ENCODE peak calls at places on chromosome 6, in nine cellular contexts. One of them, this sample, is unnamed.
A peak's percentile ranks its signal among the peaks of the same experiment; 100 is the strongest.

GRCh38 chr6:11121851-11122250 is 10.3 kb upstream of the ERVFRD-1 start:
- DNase-seq in brain microvascular endothelial cell: peak; percentile 21
- DNase-seq in T-helper 2 cell: no peak
- DNase-seq in neural crest cell: no peak
- DNase-seq in upper lobe of right lung: no peak
- DNase-seq in ELR: no peak
- DNase-seq in activated T-helper 1 cell treated with anti-CD3 and anti-CD28 coated beads, Interleukin-12 subunit alpha, Interleukin-12 subunit beta, Interleukin-2, Interleukin-4 antibody, amounts not matched to agents 30 ng/mL and 10 ng/mL and 1 ng/mL, durations not matched to agents 14 hours and 24 hours and 36 hours: no peak
- DNase-seq in posterior vena cava: no peak
- DNase-seq in GF-D8: no peak
- DNase-seq in this sample: no peak

GRCh38 chr6:159169193-159169555 is at the start of gene FNDC1:
- DNase-seq in activated T-helper 1 cell treated with anti-CD3 and anti-CD28 coated beads, Interleukin-12 subunit alpha, Interleukin-12 subunit beta, Interleukin-2, Interleukin-4 antibody, amounts not matched to agents 30 ng/mL and 10 ng/mL and 1 ng/mL, durations not matched to agents 14 hours and 24 hours and 36 hours: peak; percentile 23
- DNase-seq in upper lobe of right lung: peak; percentile 73
- DNase-seq in ELR: peak; percentile 13
- DNase-seq in neural crest cell: peak; percentile 65
- DNase-seq in T-helper 2 cell: no peak
- DNase-seq in brain microvascular endothelial cell: no peak
- DNase-seq in posterior vena cava: peak; percentile 84
- DNase-seq in GF-D8: no peak
- DNase-seq in this sample: no peak

GRCh38 chr6:37171141-37171969 is 1.4 kb downstream of the PIM1 start:
- DNase-seq in T-helper 2 cell: peak; percentile 27
- DNase-seq in neural crest cell: peak; percentile 14
- DNase-seq in activated T-helper 1 cell treated with anti-CD3 and anti-CD28 coated beads, Interleukin-12 subunit alpha, Interleukin-12 subunit beta, Interleukin-2, Interleukin-4 antibody, amounts not matched to agents 30 ng/mL and 10 ng/mL and 1 ng/mL, durations not matched to agents 14 hours and 24 hours and 36 hours: peak; percentile 28
- DNase-seq in GF-D8: no peak
- DNase-seq in brain microvascular endothelial cell: peak; percentile 24
- DNase-seq in upper lobe of right lung: peak; percentile 78
- DNase-seq in ELR: peak; percentile 71
- DNase-seq in posterior vena cava: peak; percentile 90
- DNase-seq in this sample: no peak

GRCh38 chr6:116575227-116575626 is 3.9 kb downstream of the RWDD1 start:
- DNase-seq in upper lobe of right lung: no peak
- DNase-seq in neural crest cell: no peak
- DNase-seq in GF-D8: no peak
- DNase-seq in brain microvascular endothelial cell: no peak
- DNase-seq in posterior vena cava: no peak
- DNase-seq in activated T-helper 1 cell treated with anti-CD3 and anti-CD28 coated beads, Interleukin-12 subunit alpha, Interleukin-12 subunit beta, Interleukin-2, Interleukin-4 antibody, amounts not matched to agents 30 ng/mL and 10 ng/mL and 1 ng/mL, durations not matched to agents 14 hours and 24 hours and 36 hours: no peak
- DNase-seq in ELR: no peak
- DNase-seq in T-helper 2 cell: no peak
- DNase-seq in this sample: no peak

GRCh38 chr6:135703621-135704020 is 147.9 kb upstream of the PDE7B start:
- DNase-seq in upper lobe of right lung: no peak
- DNase-seq in GF-D8: no peak
- DNase-seq in neural crest cell: no peak
- DNase-seq in activated T-helper 1 cell treated with anti-CD3 and anti-CD28 coated beads, Interleukin-12 subunit alpha, Interleukin-12 subunit beta, Interleukin-2, Interleukin-4 antibody, amounts not matched to agents 30 ng/mL and 10 ng/mL and 1 ng/mL, durations not matched to agents 14 hours and 24 hours and 36 hours: no peak
- DNase-seq in brain microvascular endothelial cell: no peak
- DNase-seq in ELR: no peak
- DNase-seq in posterior vena cava: no peak
- DNase-seq in T-helper 2 cell: no peak
- DNase-seq in this sample: no peak

GRCh38 chr6:46914279-46914810 is 7.4 kb downstream of the ADGRF5 start:
- DNase-seq in T-helper 2 cell: no peak
- DNase-seq in posterior vena cava: no peak
- DNase-seq in activated T-helper 1 cell treated with anti-CD3 and anti-CD28 coated beads, Interleukin-12 subunit alpha, Interleukin-12 subunit beta, Interleukin-2, Interleukin-4 antibody, amounts not matched to agents 30 ng/mL and 10 ng/mL and 1 ng/mL, durations not matched to agents 14 hours and 24 hours and 36 hours: no peak
- DNase-seq in brain microvascular endothelial cell: no peak
- DNase-seq in neural crest cell: no peak
- DNase-seq in ELR: no peak
- DNase-seq in GF-D8: no peak
- DNase-seq in upper lobe of right lung: no peak
- DNase-seq in this sample: no peak

GRCh38 chr6:18823782-18824386 is 436.7 kb downstream of the RNF144B start:
- DNase-seq in posterior vena cava: no peak
- DNase-seq in activated T-helper 1 cell treated with anti-CD3 and anti-CD28 coated beads, Interleukin-12 subunit alpha, Interleukin-12 subunit beta, Interleukin-2, Interleukin-4 antibody, amounts not matched to agents 30 ng/mL and 10 ng/mL and 1 ng/mL, durations not matched to agents 14 hours and 24 hours and 36 hours: no peak
- DNase-seq in neural crest cell: peak; percentile 46
- DNase-seq in GF-D8: no peak
- DNase-seq in upper lobe of right lung: no peak
- DNase-seq in ELR: peak; percentile 66
- DNase-seq in brain microvascular endothelial cell: peak; percentile 19
- DNase-seq in T-helper 2 cell: peak; percentile 5
- DNase-seq in this sample: peak; percentile 74

GRCh38 chr6:130853555-130854183 is 26.5 kb downstream of the SMLR1 start:
- DNase-seq in upper lobe of right lung: no peak
- DNase-seq in brain microvascular endothelial cell: peak; percentile 56
- DNase-seq in posterior vena cava: no peak
- DNase-seq in activated T-helper 1 cell treated with anti-CD3 and anti-CD28 coated beads, Interleukin-12 subunit alpha, Interleukin-12 subunit beta, Interleukin-2, Interleukin-4 antibody, amounts not matched to agents 30 ng/mL and 10 ng/mL and 1 ng/mL, durations not matched to agents 14 hours and 24 hours and 36 hours: no peak
- DNase-seq in T-helper 2 cell: no peak
- DNase-seq in ELR: peak; percentile 76
- DNase-seq in GF-D8: no peak
- DNase-seq in neural crest cell: no peak
- DNase-seq in this sample: no peak

GRCh38 chr6:24899647-24900325 is 36.0 kb downstream of the RIPOR2 start:
- DNase-seq in GF-D8: no peak
- DNase-seq in upper lobe of right lung: no peak
- DNase-seq in T-helper 2 cell: peak; percentile 10
- DNase-seq in neural crest cell: no peak
- DNase-seq in ELR: no peak
- DNase-seq in activated T-helper 1 cell treated with anti-CD3 and anti-CD28 coated beads, Interleukin-12 subunit alpha, Interleukin-12 subunit beta, Interleukin-2, Interleukin-4 antibody, amounts not matched to agents 30 ng/mL and 10 ng/mL and 1 ng/mL, durations not matched to agents 14 hours and 24 hours and 36 hours: no peak
- DNase-seq in posterior vena cava: no peak
- DNase-seq in brain microvascular endothelial cell: no peak
- DNase-seq in this sample: no peak